ENCODE peak calls at places on chromosomes 12 and 14, in seven cellular contexts. S is AML-193; I is naive thymus-derived CD8-positive, alpha-beta T cell; B is amygdala; M is neural progenitor cell; A is stomach; H is HTR-8/SVneo. Z is an unnamed sample.

GRCh38 chr12:27015730-27016076 is 1.5 kb upstream of the TM7SF3 start:
- DNase-seq in H (peak; percentile 26), I (no peak), B (no peak), A (no peak), S (peak; percentile 68), M (no peak), Z (no peak)

GRCh38 chr12:115507951-115508722 is 769.4 kb downstream of the MED13L start:
- DNase-seq in B (peak; percentile 56), M (peak; percentile 95), I (no peak), S (no peak), H (no peak), A (no peak), Z (peak; percentile 72)

GRCh38 chr14:75831455-75831854 is 150.3 kb downstream of the TGFB3 start:
- DNase-seq in B (no peak), A (peak; percentile 93), S (peak; percentile 22), H (no peak), I (peak; percentile 5), M (no peak), Z (no peak)

GRCh38 chr14:95290769-95291440 is 28.8 kb downstream of the CLMN start:
- DNase-seq in M (no peak), S (no peak), I (no peak), A (peak; percentile 76), B (no peak), H (no peak), Z (peak; percentile 71)

GRCh38 chr14:105487449-105487985 is 831 bp downstream of the CRIP1 start:
- DNase-seq in A (peak; percentile 62), M (peak; percentile 58), B (no peak), H (no peak), I (peak; percentile 72), S (peak; percentile 47), Z (no peak)

GRCh38 chr14:95741051-95741490 is 27.1 kb upstream of the TCL1A start:
- DNase-seq in H (peak; percentile 59), B (no peak), I (no peak), M (no peak), A (no peak), S (no peak), Z (no peak)

GRCh38 chr12:121918679-121919038 is 267 bp downstream of the CFAP251 start:
- DNase-seq in S (no peak), I (no peak), B (no peak), M (peak; percentile 16), A (no peak), H (no peak), Z (no peak)

GRCh38 chr14:76201162-76201561 is 49.4 kb downstream of the GPATCH2L start:
- DNase-seq in H (peak; percentile 62), A (no peak), I (no peak), M (no peak), S (no peak), B (no peak), Z (no peak)

GRCh38 chr14:43003845-43004244 is 1397.2 kb downstream of the LRFN5 start:
- DNase-seq in S (no peak), M (peak; percentile 40), A (no peak), B (no peak), H (no peak), I (no peak), Z (no peak)

GRCh38 chr14:100203962-100204834 is 34.7 kb upstream of the YY1 start:
- DNase-seq in M (no peak), I (no peak), A (peak; percentile 71), S (no peak), H (no peak), B (no peak), Z (no peak)

GRCh38 chr12:18391136-18391535 is 129.8 kb downstream of the PIK3C2G start:
- DNase-seq in S (no peak), I (no peak), H (no peak), M (no peak), B (no peak), A (no peak), Z (no peak)

GRCh38 chr12:70002097-70002911 is 177.3 kb downstream of the MYRFL start:
- DNase-seq in A (no peak), I (no peak), S (no peak), M (no peak), H (no peak), B (no peak), Z (peak; percentile 8)

GRCh38 chr14:92755495-92755894 is 7.1 kb upstream of the LGMN start:
- DNase-seq in I (no peak), A (no peak), S (no peak), H (no peak), M (no peak), B (no peak), Z (no peak)

GRCh38 chr14:92105845-92106094 is 612 bp downstream of the ATXN3 start:
- DNase-seq in S (peak; percentile 40), I (peak; percentile 7), B (peak; percentile 50), M (no peak), H (no peak), A (peak; percentile 38), Z (no peak)

GRCh38 chr12:83389237-83389996 is 702.7 kb downstream of the TMTC2 start:
- DNase-seq in I (no peak), H (no peak), S (no peak), M (peak; percentile 64), B (peak; percentile 0), A (no peak), Z (peak; percentile 7)

GRCh38 chr14:90574640-90575131 is 177.9 kb downstream of the CALM1 start:
- DNase-seq in H (no peak), S (no peak), B (no peak), A (no peak), M (no peak), I (no peak), Z (peak; percentile 84)

GRCh38 chr12:71755146-71755892 is 656 bp downstream of the RAB21 start:
- DNase-seq in H (peak; percentile 21), S (peak; percentile 29), B (peak; percentile 67), I (peak; percentile 35), A (peak; percentile 46), M (peak; percentile 12), Z (no peak)